ENCODE peak calls at places on chromosome 5, in seven cellular contexts. L, U, J, W, G, O and X are unnamed samples. For H3K4me1, the result is how much of the 10 kb centered on the place peaks cover.

GRCh38 chr5:8686707-8687106 is 817.8 kb downstream of the MTRR start:
- DNase-seq in G (no peak), L (no peak), J (no peak), W (no peak), O (no peak), U (no peak), X (peak)

GRCh38 chr5:9302228-9302627 is 243.6 kb downstream of the SEMA5A start:
- DNase-seq in G (no peak), O (no peak), L (peak), J (no peak), W (no peak), U (no peak), X (peak)

GRCh38 chr5:160548949-160549665 is 127.5 kb downstream of the PTTG1 start:
- DNase-seq in L (no peak), W (no peak), O (no peak), G (no peak), J (no peak), U (no peak), X (peak)

GRCh38 chr5:43110606-43111170 is 10.0 kb upstream of the ZNF131 start:
- DNase-seq in L (peak), G (peak), W (peak), O (peak), J (peak), U (peak), X (no peak)

GRCh38 chr5:146042628-146043279 is 62.6 kb downstream of the PLAC8L1 start:
- DNase-seq in O (no peak), U (peak), W (no peak), L (peak), J (no peak), G (no peak), X (peak)

GRCh38 chr5:151454166-151454565 is 6.8 kb downstream of the SLC36A1 start:
- DNase-seq in G (no peak), O (peak), J (no peak), L (peak), W (peak), U (no peak), X (no peak)

GRCh38 chr5:65203746-65204145 is 278.0 kb downstream of the ADAMTS6 start:
- DNase-seq in W (no peak), U (no peak), L (peak), G (no peak), J (no peak), O (no peak), X (peak)

GRCh38 chr5:77426670-77427069 is 65.4 kb downstream of the WDR41 start:
- DNase-seq in J (no peak), U (no peak), O (no peak), G (no peak), W (no peak), L (peak), X (peak)

GRCh38 chr5:114447084-114447773 is 85.4 kb downstream of the KCNN2 start:
- DNase-seq in O (no peak), U (no peak), L (peak), J (peak), G (peak), W (peak), X (peak)

GRCh38 chr5:51465165-51465564 is 81.9 kb downstream of the ISL1 start:
- DNase-seq in G (no peak), W (peak), O (peak), J (peak), U (no peak), L (peak), X (no peak)

GRCh38 chr5:39100851-39101396 is 26.7 kb upstream of the RICTOR start:
- DNase-seq in U (no peak), J (no peak), O (no peak), W (no peak), G (no peak), L (peak), X (peak)

GRCh38 chr5:138725153-138725884 is 27.9 kb upstream of the CTNNA1 start:
- DNase-seq in U (peak), O (peak), G (peak), L (peak), W (peak), J (peak), X (peak)

GRCh38 chr5:150540615-150541396 is 32.9 kb downstream of the NDST1 start:
- DNase-seq in J (no peak), O (peak), G (no peak), W (no peak), L (peak), U (no peak), X (peak)

GRCh38 chr5:138996120-138996519 is 121.0 kb upstream of the LRRTM2 start:
- DNase-seq in O (no peak), G (no peak), J (no peak), W (no peak), L (no peak), U (no peak), X (no peak)

GRCh38 chr5:14447958-14448881 is 133.4 kb upstream of the OTULINL start:
- DNase-seq in U (no peak), W (no peak), G (no peak), O (no peak), L (no peak), J (no peak), X (peak)

GRCh38 chr5:83509535-83509934 is 38.0 kb downstream of the VCAN start:
- DNase-seq in J (peak), G (no peak), W (no peak), U (no peak), O (peak), L (no peak), X (peak)

GRCh38 chr5:24347206-24347605 is 297.6 kb downstream of the CDH10 start:
- DNase-seq in O (no peak), G (no peak), W (no peak), L (peak), U (no peak), J (no peak), X (peak)

GRCh38 chr5:68533571-68534051 is 318.1 kb downstream of the PIK3R1 start:
- DNase-seq in L (no peak), J (no peak), O (no peak), W (no peak), G (no peak), U (no peak), X (no peak)

GRCh38 chr5:74543162-74543995 is 97.1 kb downstream of the ENC1 start:
- DNase-seq in U (peak), G (no peak), O (peak), W (peak), L (peak), J (peak), X (peak)

GRCh38 chr5:133287500-133287899 is 235.7 kb downstream of the HSPA4 start:
- DNase-seq in W (peak), L (peak), G (peak), U (peak), J (peak), O (peak), X (peak)

GRCh38 chr5:147830035-147830434 is 1.4 kb downstream of the SPINK1 start:
- DNase-seq in L (no peak), U (no peak), W (no peak), O (no peak), G (no peak), J (no peak), X (no peak)

GRCh38 chr5:73565969-73566547 is 515 bp downstream of the UTP15 start:
- DNase-seq in G (no peak), O (no peak), J (no peak), U (no peak), W (no peak), L (no peak), X (peak)

GRCh38 chr5:72540759-72541438 is 33.7 kb upstream of the ZNF366 start:
- DNase-seq in L (no peak), G (no peak), U (no peak), W (no peak), O (no peak), J (no peak), X (no peak)

GRCh38 chr5:135426102-135427082 is 20.8 kb downstream of the DCANP1 start:
- DNase-seq in O (peak), W (peak), J (peak), G (peak), U (peak), L (peak), X (peak)

GRCh38 chr5:133371371-133372155 is 240.8 kb downstream of the FSTL4 start:
- DNase-seq in J (no peak), O (no peak), W (no peak), U (peak), G (no peak), L (peak), X (no peak)

GRCh38 chr5:170336065-170336464 is 38.5 kb upstream of the LCP2 start:
- DNase-seq in W (no peak), L (no peak), O (no peak), U (no peak), J (no peak), G (no peak), X (no peak)

GRCh38 chr5:170339780-170340167 is 42.2 kb upstream of the LCP2 start:
- DNase-seq in L (no peak), O (no peak), U (no peak), J (no peak), W (no peak), G (no peak), X (no peak)

GRCh38 chr5:170338933-170339779 is 41.6 kb upstream of the LCP2 start:
- DNase-seq in G (peak), L (no peak), U (peak), J (no peak), W (peak), O (no peak), X (no peak)

GRCh38 chr5:170337055-170337454 is 39.5 kb upstream of the LCP2 start:
- DNase-seq in O (no peak), W (no peak), L (no peak), J (peak), U (no peak), G (no peak), X (no peak)

DNA sequence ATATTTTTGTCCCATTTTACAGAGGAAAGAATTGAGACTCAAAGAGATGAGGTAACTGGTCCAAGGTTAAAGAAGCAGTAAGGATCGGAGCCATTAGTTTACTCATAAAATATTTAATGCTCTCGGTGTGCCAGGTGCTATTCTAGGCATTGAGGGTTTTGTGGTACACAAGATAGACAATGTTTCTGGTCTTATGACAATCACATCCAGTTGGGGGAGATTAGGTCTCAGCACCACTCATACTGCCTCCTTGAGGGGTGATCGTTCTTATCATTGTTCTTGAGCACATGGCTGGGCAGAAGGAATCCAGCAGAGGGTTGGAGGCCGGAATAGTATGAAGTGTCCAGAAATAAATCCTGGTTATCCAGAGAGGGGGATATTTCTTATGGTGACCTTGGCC is 40.7 kb upstream of the LCP2 start:
- DNase-seq in U (no peak), G (no peak), L (no peak), O (no peak), J (no peak), W (no peak), X (no peak)
- H3K4me1 ChIP-seq in U (under half), G (under half), L (under half), O (under half), J (under half), W (under half), X (under half)

GRCh38 chr5:120327180-120327579 is 136.9 kb upstream of the PRR16 start:
- DNase-seq in U (no peak), J (no peak), G (no peak), L (no peak), W (no peak), O (no peak), X (peak)
- TF ChIP-seq EZH2phosphoT487 in U (no peak), J (no peak), G (no peak), L (no peak), W (no peak), O (no peak), X (no peak)

GRCh38 chr5:124650960-124651662 is 95.3 kb downstream of the ZNF608 start:
- DNase-seq in L (no peak), W (no peak), U (no peak), J (peak), O (no peak), G (peak), X (no peak)

GRCh38 chr5:124652514-124652819 is 94.0 kb downstream of the ZNF608 start:
- DNase-seq in U (no peak), L (no peak), G (no peak), W (no peak), J (no peak), O (no peak), X (no peak)

GRCh38 chr5:124651663-124652513 is 94.6 kb downstream of the ZNF608 start:
- DNase-seq in W (peak), U (no peak), G (peak), O (peak), J (peak), L (peak), X (peak)

GRCh38 chr5:124654418-124654817 is 92.0 kb downstream of the ZNF608 start:
- DNase-seq in U (no peak), G (no peak), W (no peak), L (no peak), J (no peak), O (no peak), X (no peak)

GRCh38 chr5:124652892-124653441 is 93.5 kb downstream of the ZNF608 start:
- DNase-seq in L (no peak), O (no peak), G (peak), J (peak), U (no peak), W (no peak), X (no peak)
- H3K4me1 ChIP-seq in L (half or more), O (half or more), G (half or more), J (half or more), U (half or more), W (under half), X (under half)

DNA sequence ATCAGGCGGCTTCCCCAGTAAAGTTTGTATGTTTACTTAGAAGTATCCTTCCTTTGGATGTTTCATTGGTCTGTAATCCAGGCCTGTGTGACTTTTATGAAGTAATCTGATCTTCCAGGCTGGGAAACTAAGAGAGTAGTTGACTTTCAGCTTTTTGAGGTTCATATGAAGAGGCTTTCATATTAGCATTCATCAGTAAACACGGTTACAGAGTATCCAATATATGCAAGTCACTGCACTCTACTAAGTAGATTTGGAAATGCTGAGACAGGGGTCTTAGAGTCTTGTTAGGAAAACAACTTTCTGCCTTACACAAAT is 1.1 kb downstream of the DNAJC21 start:
- DNase-seq in W (no peak), L (peak), O (no peak), U (no peak), G (no peak), J (no peak), X (peak)
- TF ChIP-seq EZH2phosphoT487 in W (no peak), L (no peak), O (no peak), U (no peak), G (no peak), J (no peak), X (no peak)

DNA sequence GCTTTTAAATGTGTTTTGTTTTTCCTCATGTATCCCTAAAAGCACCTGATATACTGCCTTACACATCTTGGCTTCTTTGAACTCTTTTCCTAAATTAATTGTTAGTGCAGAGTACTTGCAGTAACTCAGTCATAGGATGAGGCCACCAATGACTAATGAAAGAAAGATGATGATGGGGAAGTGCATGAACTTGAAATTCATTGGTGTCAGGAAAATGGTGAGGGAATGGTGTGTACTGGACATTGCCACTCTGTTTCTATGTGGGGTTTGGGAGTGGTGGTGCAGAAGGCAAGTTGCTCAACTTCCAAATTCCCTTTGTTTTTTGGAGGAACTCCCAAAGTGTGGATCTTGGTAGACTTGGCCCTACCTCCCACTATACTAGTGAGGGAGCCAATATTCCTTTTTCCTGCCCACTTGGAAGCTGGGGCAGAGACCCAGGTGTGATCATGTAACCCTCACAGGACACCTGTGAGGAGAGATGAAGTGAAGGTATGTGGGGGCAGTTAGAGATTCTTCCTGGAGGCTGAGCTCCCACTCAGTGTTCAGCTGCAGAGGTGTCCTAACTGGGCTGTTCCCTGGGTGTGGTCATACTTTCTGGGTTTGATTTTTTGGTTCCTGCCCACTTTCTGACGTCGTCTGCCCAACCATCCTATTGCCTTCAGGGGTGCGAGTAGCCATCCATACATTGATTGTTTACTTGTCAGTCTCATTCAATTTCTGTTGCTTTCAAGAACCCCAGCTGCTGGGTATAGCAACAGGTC is 298.5 kb downstream of the MAST4 start:
- DNase-seq in W (no peak), L (peak), U (no peak), J (no peak), G (no peak), O (no peak), X (peak)
- H3K4me1 ChIP-seq in W (under half), L (under half), U (under half), J (under half), G (under half), O (under half), X (under half)

GRCh38 chr5:127088226-127088625 is 14.9 kb upstream of the C5orf63 start:
- DNase-seq in W (no peak), U (no peak), G (no peak), J (no peak), O (peak), L (peak), X (peak)

GRCh38 chr5:127094161-127094560 is 20.9 kb upstream of the C5orf63 start:
- DNase-seq in G (no peak), U (no peak), W (no peak), L (no peak), J (no peak), O (no peak), X (no peak)

GRCh38 chr5:127096328-127096993 is 23.2 kb upstream of the C5orf63 start:
- DNase-seq in O (no peak), L (no peak), W (peak), G (no peak), J (no peak), U (no peak), X (no peak)

GRCh38 chr5:127089206-127089605 is 15.9 kb upstream of the C5orf63 start:
- DNase-seq in L (no peak), O (no peak), U (no peak), J (no peak), W (no peak), G (peak), X (peak)

DNA sequence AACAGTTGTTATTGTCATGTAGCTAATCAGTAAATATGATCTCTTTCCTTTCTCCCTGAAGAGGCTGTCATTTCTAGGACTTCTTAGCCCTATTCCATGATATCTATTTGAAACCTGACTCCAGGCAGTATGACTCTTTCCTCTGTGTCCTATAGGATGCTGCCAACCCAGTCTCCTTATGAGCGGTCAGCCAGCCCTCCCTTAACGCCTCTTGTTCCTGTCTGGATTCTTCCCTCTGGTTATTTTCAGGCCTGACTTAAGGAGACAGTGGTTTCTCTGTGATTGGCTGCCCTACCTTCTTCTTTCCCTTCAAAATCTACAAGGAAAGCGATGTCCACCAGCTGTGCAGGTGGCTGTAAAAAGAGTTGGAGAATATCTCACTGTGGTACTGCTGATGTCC is 19.4 kb upstream of the C5orf63 start:
- DNase-seq in J (peak), L (peak), U (no peak), G (no peak), O (no peak), W (peak), X (peak)
- TF ChIP-seq EZH2phosphoT487 in J (no peak), L (no peak), U (no peak), G (no peak), O (no peak), W (no peak), X (no peak)

GRCh38 chr5:55030220-55030619 is 6.2 kb downstream of the GZMK start:
- DNase-seq in O (no peak), J (peak), G (no peak), W (no peak), U (no peak), L (no peak), X (no peak)

GRCh38 chr5:55033568-55033967 is 9.5 kb downstream of the GZMK start:
- DNase-seq in J (no peak), W (no peak), U (no peak), O (no peak), L (no peak), G (no peak), X (no peak)

GRCh38 chr5:55027589-55027988 is 3.5 kb downstream of the GZMK start:
- DNase-seq in O (no peak), G (no peak), J (no peak), W (no peak), L (no peak), U (no peak), X (no peak)

GRCh38 chr5:55030676-55031445 is 6.8 kb downstream of the GZMK start:
- DNase-seq in O (no peak), J (peak), W (no peak), L (no peak), U (no peak), G (no peak), X (no peak)

GRCh38 chr5:55031492-55031891 is 7.4 kb downstream of the GZMK start:
- DNase-seq in O (no peak), G (no peak), L (no peak), U (no peak), W (no peak), J (no peak), X (peak)
- H3K4me1 ChIP-seq in O (under half), G (under half), L (under half), U (under half), W (under half), J (under half), X (under half)

GRCh38 chr5:78557601-78558000 is 91.0 kb downstream of the LHFPL2 start:
- DNase-seq in J (no peak), W (no peak), L (no peak), U (no peak), O (no peak), G (no peak), X (no peak)

GRCh38 chr5:78554595-78554994 is 94.0 kb downstream of the LHFPL2 start:
- DNase-seq in O (no peak), U (no peak), W (no peak), J (no peak), L (no peak), G (no peak), X (no peak)

GRCh38 chr5:78553991-78554390 is 94.6 kb downstream of the LHFPL2 start:
- DNase-seq in W (no peak), J (no peak), L (no peak), U (no peak), O (no peak), G (no peak), X (no peak)

GRCh38 chr5:78553578-78553977 is 95.0 kb downstream of the LHFPL2 start:
- DNase-seq in G (no peak), J (no peak), U (no peak), L (no peak), W (no peak), O (no peak), X (no peak)

GRCh38 chr5:78555870-78556269 is 92.7 kb downstream of the LHFPL2 start:
- DNase-seq in W (no peak), J (no peak), U (no peak), L (no peak), O (no peak), G (peak), X (no peak)
- TF ChIP-seq EZH2phosphoT487 in W (no peak), J (no peak), U (no peak), L (no peak), O (no peak), G (no peak), X (no peak)

GRCh38 chr5:172843825-172844576 is 9.9 kb downstream of the ERGIC1 start:
- DNase-seq in J (no peak), U (no peak), G (no peak), O (no peak), L (no peak), W (peak), X (no peak)
- H3K4me1 ChIP-seq in J (under half), U (under half), G (under half), O (under half), L (under half), W (under half), X (under half)